ENCODE peak calls at places on chromosomes 6 and 20, in five cellular contexts. Y is WTC11, R is HS-5, T is COR-L47, X is AG08396. F is an unnamed sample.

GRCh38 chr6:138724015-138724414 is 49.6 kb upstream of the CCDC28A start:
- DNase-seq in R (no peak), Y (no peak), X (no peak), T (no peak), F (no peak)

GRCh38 chr6:110053395-110054240 is 75.5 kb downstream of the GPR6 start:
- DNase-seq in T (no peak), X (peak; percentile 65), R (peak; percentile 26), Y (no peak), F (peak; percentile 22)

GRCh38 chr6:156910938-156911337 is 133.8 kb downstream of the ARID1B start:
- DNase-seq in X (no peak), R (no peak), Y (no peak), T (no peak), F (no peak)

GRCh38 chr20:12207875-12208274 is 290.2 kb downstream of the BTBD3 start:
- DNase-seq in T (no peak), X (peak; percentile 35), R (peak; percentile 23), Y (peak; percentile 56), F (peak; percentile 16)

GRCh38 chr20:57090590-57091560 is 175.6 kb downstream of the BMP7 start:
- DNase-seq in T (no peak), Y (no peak), X (no peak), R (no peak), F (no peak)

GRCh38 chr20:59765599-59766177 is 161.3 kb downstream of the PHACTR3 start:
- DNase-seq in T (no peak), R (no peak), X (no peak), Y (peak; percentile 59), F (peak; percentile 34)

GRCh38 chr6:90397929-90398674 is 101.5 kb upstream of the BACH2 start:
- DNase-seq in T (no peak), Y (no peak), R (no peak), X (no peak), F (peak; percentile 71)

GRCh38 chr20:52179331-52180166 is 12.0 kb downstream of the ZFP64 start:
- DNase-seq in R (no peak), X (no peak), T (no peak), Y (no peak), F (no peak)

GRCh38 chr20:341682-342081 is 5.2 kb upstream of the NRSN2 start:
- DNase-seq in Y (no peak), X (peak; percentile 61), T (no peak), R (peak; percentile 89), F (peak; percentile 94)

GRCh38 chr6:5499644-5500306 is 238.5 kb downstream of the FARS2 start:
- DNase-seq in T (no peak), Y (no peak), X (peak; percentile 23), R (peak; percentile 52), F (no peak)

GRCh38 chr6:31468316-31468715 is 29.6 kb upstream of the MICB start:
- DNase-seq in Y (no peak), T (no peak), R (no peak), X (no peak), F (no peak)

GRCh38 chr6:75130784-75131183 is 75.1 kb downstream of the COL12A1 start:
- DNase-seq in R (no peak), X (peak; percentile 12), Y (no peak), T (no peak), F (no peak)

GRCh38 chr6:88641178-88641903 is 322.1 kb downstream of the RNGTT start:
- DNase-seq in R (no peak), Y (no peak), X (no peak), T (no peak), F (no peak)

GRCh38 chr6:47034919-47035318 is 7.2 kb downstream of the ADGRF1 start:
- DNase-seq in T (peak; percentile 47), Y (no peak), X (peak; percentile 26), R (peak; percentile 30), F (peak; percentile 91)

GRCh38 chr6:26311012-26311384 is 54.0 kb upstream of the BTN3A2 start:
- DNase-seq in R (peak; percentile 43), Y (peak; percentile 51), X (no peak), T (peak; percentile 8), F (peak; percentile 63)

F was measured in Caki2.